ENCODE peak calls at places on chromosomes 11 and 22, in six cellular contexts. I is A549, K is tibial nerve, H is transverse colon, N is gastrocnemius medialis, T is HCT116. Q is an unnamed sample. For H3K9me3, the result is how much of the 10 kb centered on the place peaks cover.

GRCh38 chr22:49935561-49935960 is 17.1 kb downstream of the CRELD2 start:
- DNase-seq in K (no peak), N (no peak), I (no peak), H (no peak), T (no peak), Q (no peak)

GRCh38 chr11:1118755-1119275 is 38.9 kb upstream of the MUC5AC start:
- DNase-seq in H (no peak), I (no peak), N (no peak), T (no peak), K (no peak), Q (no peak)

GRCh38 chr11:78050964-78051831 is 12.5 kb upstream of the THRSP start:
- DNase-seq in T (no peak), I (no peak), H (no peak), K (no peak), N (no peak), Q (no peak)

GRCh38 chr11:12200359-12201015 is 90.1 kb downstream of the MICAL2 start:
- DNase-seq in H (peak), T (no peak), I (no peak), K (peak), N (no peak), Q (peak)

GRCh38 chr11:90757851-90758494 is 535.1 kb upstream of the CHORDC1 start:
- DNase-seq in T (no peak), I (no peak), N (no peak), K (no peak), H (no peak), Q (no peak)

GRCh38 chr11:2940166-2940929 is 11.1 kb upstream of the PHLDA2 start:
- DNase-seq in H (peak), K (no peak), N (no peak), I (peak), T (peak), Q (no peak)

GRCh38 chr11:129729823-129730222 is 85.8 kb upstream of the TMEM45B start:
- DNase-seq in I (no peak), H (no peak), N (no peak), T (no peak), K (no peak), Q (no peak)

GRCh38 chr11:120195601-120196289 is 15.1 kb upstream of the OAF start:
- DNase-seq in K (no peak), N (no peak), T (no peak), H (no peak), I (no peak), Q (no peak)

GRCh38 chr11:108199446-108200321 is 22.8 kb downstream of the NPAT start:
- DNase-seq in I (no peak), N (no peak), H (no peak), K (no peak), T (no peak), Q (no peak)

GRCh38 chr22:33542153-33542552 is 378.1 kb downstream of the LARGE1 start:
- DNase-seq in N (peak), H (no peak), T (no peak), I (no peak), K (no peak), Q (no peak)

GRCh38 chr22:42385691-42386090 is 46.5 kb downstream of the NFAM1 start:
- DNase-seq in N (no peak), T (no peak), K (no peak), I (no peak), H (no peak), Q (no peak)

GRCh38 chr11:57900315-57900714 is 123.4 kb upstream of the OR9Q1 start:
- DNase-seq in K (no peak), H (peak), N (no peak), T (no peak), I (no peak), Q (no peak)

GRCh38 chr11:58582437-58582836 is 3.6 kb downstream of the ZFP91 start:
- DNase-seq in I (no peak), H (no peak), T (no peak), N (no peak), K (no peak), Q (no peak)

GRCh38 chr22:29260031-29260560 is 7.7 kb downstream of the RHBDD3 start:
- DNase-seq in T (no peak), I (no peak), K (no peak), H (no peak), N (no peak), Q (no peak)

GRCh38 chr22:29257751-29258181 is 10.0 kb downstream of the RHBDD3 start:
- DNase-seq in H (no peak), N (no peak), I (no peak), K (no peak), T (no peak), Q (no peak)

GRCh38 chr22:29258407-29259252 is 9.2 kb downstream of the RHBDD3 start:
- DNase-seq in I (no peak), K (no peak), N (no peak), H (no peak), T (no peak), Q (no peak)

GRCh38 chr22:29259253-29259899 is 8.4 kb downstream of the RHBDD3 start:
- DNase-seq in N (no peak), T (no peak), I (peak), K (no peak), H (no peak), Q (no peak)

DNA sequence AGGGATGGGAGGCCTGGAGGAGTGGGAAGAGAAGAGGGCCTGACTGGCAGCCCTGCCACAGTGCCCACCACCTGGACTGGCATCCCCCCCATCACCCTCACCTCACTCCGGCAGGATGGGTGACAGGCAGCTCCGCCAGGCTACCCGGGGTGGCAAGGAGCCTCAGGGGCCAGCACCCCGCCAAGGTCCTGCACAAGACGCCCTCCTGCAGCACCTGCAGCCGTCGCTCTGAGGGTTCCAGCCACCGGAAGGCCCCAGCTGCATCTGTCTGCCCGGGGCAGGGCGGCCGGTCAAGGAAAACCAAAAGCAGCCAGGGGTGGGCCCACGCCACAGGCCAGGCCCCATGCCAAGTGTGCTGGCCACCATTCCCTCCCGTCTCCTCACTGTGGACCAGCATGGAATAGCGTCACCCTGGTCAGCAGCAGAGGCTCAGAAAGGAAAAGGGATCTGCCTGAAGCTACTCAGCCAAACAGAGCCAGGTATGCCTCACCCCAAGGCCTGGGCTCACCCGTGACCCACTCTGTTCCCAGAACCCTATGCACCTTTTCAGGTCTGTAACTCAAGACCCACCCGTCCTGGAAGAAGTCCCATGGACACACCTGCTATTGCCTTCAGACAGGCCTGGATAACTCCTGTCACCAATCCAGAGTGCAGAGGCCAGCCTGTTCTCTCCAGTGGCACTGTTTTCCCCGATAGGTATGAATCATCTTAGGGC is 7.0 kb downstream of the RHBDD3 start:
- DNase-seq in N (peak), H (no peak), K (no peak), I (no peak), T (no peak), Q (no peak)
- TF ChIP-seq POLR2A in N (no peak), H (no peak), K (no peak), I (no peak), T (no peak), Q (no peak)

DNA sequence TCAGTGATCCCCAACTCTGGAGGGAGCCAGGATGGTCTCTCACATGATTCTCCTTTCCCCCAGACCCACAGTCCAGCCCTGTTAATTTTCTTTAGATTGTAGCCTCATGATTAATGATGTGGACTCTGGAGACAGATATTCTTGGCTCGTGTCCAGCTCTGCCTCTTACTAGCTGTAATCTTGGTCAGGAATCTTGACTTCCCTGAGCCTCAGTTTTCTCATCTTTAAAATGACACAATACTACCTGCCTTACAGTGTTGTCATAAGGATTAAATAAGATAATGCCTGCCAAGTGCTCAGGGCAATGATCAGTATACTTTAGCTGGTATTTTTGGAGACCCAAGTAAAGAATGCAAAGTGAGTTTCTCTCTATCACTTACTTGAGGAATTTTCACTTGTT is 60.0 kb downstream of the SPECC1L start:
- DNase-seq in N (no peak), T (no peak), K (peak), I (no peak), H (no peak), Q (no peak)
- H3K9me3 ChIP-seq in N (under half), T (under half), K (under half), I (under half), H (under half), Q (under half)

GRCh38 chr11:65362320-65362931 is 7.9 kb downstream of the TIGD3 start:
- DNase-seq in I (no peak), H (peak), T (no peak), N (no peak), K (no peak), Q (no peak)
- TF ChIP-seq CTCF in I (no peak), H (no peak), T (no peak), N (no peak), K (no peak), Q (no peak)

GRCh38 chr11:73158356-73159051 is 16.4 kb upstream of the FCHSD2 start:
- DNase-seq in I (no peak), T (no peak), N (no peak), H (no peak), K (no peak), Q (no peak)
- TF ChIP-seq POLR2A in I (no peak), T (no peak), N (no peak), H (no peak), K (no peak), Q (no peak)

GRCh38 chr22:36288571-36289405 is 35.9 kb downstream of the APOL1 start:
- DNase-seq in H (no peak), I (no peak), N (no peak), T (no peak), K (no peak), Q (no peak)
- H3K9me3 ChIP-seq in H (under half), I (under half), N (under half), T (under half), K (under half), Q (under half)

GRCh38 chr11:16170448-16170847 is 185.9 kb downstream of the SOX6 start:
- DNase-seq in I (no peak), T (no peak), H (no peak), K (no peak), N (no peak), Q (no peak)

GRCh38 chr11:16171882-16172281 is 184.5 kb downstream of the SOX6 start:
- DNase-seq in H (no peak), T (no peak), N (no peak), I (no peak), K (no peak), Q (no peak)

GRCh38 chr11:16167706-16168487 is 188.4 kb downstream of the SOX6 start:
- DNase-seq in T (no peak), I (no peak), N (no peak), K (no peak), H (no peak), Q (no peak)

GRCh38 chr11:16169946-16170345 is 186.4 kb downstream of the SOX6 start:
- DNase-seq in T (no peak), K (no peak), N (no peak), H (no peak), I (no peak), Q (no peak)

DNA sequence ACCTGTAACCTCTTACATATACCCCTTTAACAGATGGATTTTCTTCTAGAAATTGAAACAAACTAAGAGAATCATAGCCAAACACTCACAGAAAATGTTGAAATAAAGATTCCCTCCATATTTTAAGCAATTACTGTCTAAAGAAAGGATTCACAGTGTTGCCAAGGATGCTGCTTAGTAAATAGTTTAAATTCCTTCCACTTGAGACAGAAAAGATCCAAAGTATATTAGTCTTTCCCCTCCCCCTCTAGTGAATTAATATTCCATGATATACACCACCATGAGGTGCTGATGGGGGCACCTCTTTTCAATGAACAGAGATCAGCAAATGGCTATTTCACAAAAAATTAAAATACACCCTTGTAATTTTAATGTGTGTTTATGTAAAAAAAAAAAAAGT is 186.8 kb downstream of the SOX6 start:
- DNase-seq in H (no peak), N (no peak), T (no peak), I (no peak), K (no peak), Q (no peak)
- TF ChIP-seq CTCF in H (no peak), N (no peak), T (no peak), I (no peak), K (no peak), Q (no peak)

GRCh38 chr11:34053161-34053686 is 1.7 kb downstream of the CAPRIN1 start:
- DNase-seq in T (no peak), K (peak), I (peak), H (peak), N (peak), Q (peak)

GRCh38 chr11:34051349-34052035 is at the start of gene CAPRIN1:
- DNase-seq in I (peak), K (peak), H (peak), N (peak), T (peak), Q (peak)

GRCh38 chr11:34050967-34051348 is 573 bp upstream of the CAPRIN1 start:
- DNase-seq in N (no peak), I (no peak), K (peak), H (no peak), T (no peak), Q (no peak)

GRCh38 chr11:34052608-34053160 is 1.2 kb downstream of the CAPRIN1 start:
- DNase-seq in H (peak), K (no peak), N (peak), T (no peak), I (no peak), Q (peak)

DNA sequence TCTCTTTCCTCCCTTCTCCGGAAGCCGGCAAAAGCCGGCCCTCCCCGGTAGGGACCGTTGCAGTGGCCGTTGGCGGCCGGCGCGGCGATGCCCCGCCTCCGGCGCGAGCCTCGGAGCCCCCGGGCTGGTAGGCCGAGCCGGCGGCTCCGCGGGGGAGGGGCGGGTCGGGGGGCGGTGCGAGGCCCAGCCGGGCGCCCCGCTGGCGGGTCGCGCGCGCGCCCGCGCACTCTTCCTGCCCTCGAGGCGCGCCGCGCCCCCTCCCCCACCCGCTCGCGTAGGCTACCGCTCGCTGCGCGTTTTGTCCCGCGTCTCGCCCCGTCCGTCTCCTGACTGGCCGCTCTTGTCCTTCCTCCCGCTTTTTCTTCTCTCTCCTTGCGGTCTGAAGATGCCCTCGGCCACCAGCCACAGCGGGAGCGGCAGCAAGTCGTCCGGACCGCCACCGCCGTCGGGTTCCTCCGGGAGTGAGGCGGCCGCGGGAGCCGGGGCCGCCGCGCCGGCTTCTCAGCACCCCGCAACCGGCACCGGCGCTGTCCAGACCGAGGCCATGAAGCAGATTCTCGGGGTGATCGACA is 591 bp downstream of the CAPRIN1 start:
- DNase-seq in N (peak), H (peak), K (peak), T (peak), I (peak), Q (peak)
- TF ChIP-seq POLR2A in N (no peak), H (no peak), K (peak), T (peak), I (peak), Q (no peak)

GRCh38 chr22:48503035-48503625 is 1324.5 kb downstream of the BRD1 start:
- DNase-seq in H (no peak), K (no peak), N (no peak), T (no peak), I (no peak), Q (no peak)
- H3K9me3 ChIP-seq in H (under half), K (under half), N (under half), T (under half), I (under half), Q (under half)

GRCh38 chr11:117375960-117376359 is 48.3 kb downstream of the CEP164 start:
- DNase-seq in T (no peak), N (no peak), K (no peak), I (no peak), H (no peak), Q (no peak)

GRCh38 chr11:117378966-117379865 is 51.6 kb downstream of the CEP164 start:
- DNase-seq in H (no peak), I (no peak), T (no peak), K (no peak), N (no peak), Q (no peak)

GRCh38 chr11:117374316-117374715 is 46.7 kb downstream of the CEP164 start:
- DNase-seq in N (no peak), T (no peak), I (no peak), K (no peak), H (no peak), Q (no peak)

GRCh38 chr11:117380676-117381075 is 53.0 kb downstream of the CEP164 start:
- DNase-seq in N (no peak), I (no peak), T (no peak), H (no peak), K (no peak), Q (no peak)

DNA sequence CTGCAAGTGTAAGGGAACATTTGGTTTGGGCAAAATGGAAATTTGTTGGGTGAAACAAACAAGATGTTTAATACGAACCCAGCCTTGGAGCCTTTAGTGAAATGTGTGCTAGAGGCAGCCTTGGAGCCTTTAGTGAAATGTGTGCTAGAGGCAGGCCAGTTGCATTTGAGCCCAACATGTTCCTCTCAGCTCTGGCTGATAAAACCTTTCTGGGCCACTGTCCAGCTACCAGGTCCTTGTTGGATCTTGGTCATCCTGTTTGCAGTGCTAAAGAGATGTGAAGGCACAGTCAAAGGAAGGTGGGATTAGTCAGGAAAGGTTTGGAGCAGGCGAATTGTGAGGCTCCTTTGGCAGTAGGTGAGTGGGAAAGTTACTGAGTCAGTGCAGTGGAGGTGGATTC is 48.9 kb downstream of the CEP164 start:
- DNase-seq in N (no peak), T (no peak), K (no peak), I (no peak), H (no peak), Q (no peak)
- TF ChIP-seq CTCF in N (no peak), T (no peak), K (no peak), I (no peak), H (no peak), Q (no peak)

GRCh38 chr11:67616431-67617242 is 9.9 kb downstream of the NDUFV1 start:
- DNase-seq in H (no peak), K (no peak), I (no peak), T (no peak), N (no peak), Q (no peak)

GRCh38 chr11:67614730-67615454 is 8.2 kb downstream of the NDUFV1 start:
- DNase-seq in I (no peak), K (no peak), H (no peak), T (no peak), N (no peak), Q (no peak)

GRCh38 chr11:67613960-67614715 is 7.4 kb downstream of the NDUFV1 start:
- DNase-seq in H (peak), I (no peak), N (no peak), T (peak), K (no peak), Q (peak)

GRCh38 chr11:67617243-67617953 is 10.7 kb downstream of the NDUFV1 start:
- DNase-seq in N (no peak), T (no peak), K (no peak), I (no peak), H (no peak), Q (no peak)

GRCh38 chr11:67615455-67616430 is 9.0 kb downstream of the NDUFV1 start:
- DNase-seq in H (peak), N (no peak), I (peak), T (peak), K (no peak), Q (peak)
- TF ChIP-seq POLR2A in H (no peak), N (no peak), I (no peak), T (no peak), K (no peak), Q (no peak)

Q was measured in body of pancreas.